ENCODE peak calls at places on chromosomes 4 and X, in eight cellular contexts. One of them, this sample, is unnamed.

GRCh38 chr4:23114538-23114937 is 421.8 kb downstream of the GBA3 start:
- DNase-seq in GM20000: no peak
- DNase-seq in glutamatergic neuron: no peak
- DNase-seq in dorsolateral prefrontal cortex: no peak
- DNase-seq in activated B cell treated with CpG ODN at 0.5 μM for 24 hours: no peak
- DNase-seq in heart left ventricle: no peak
- DNase-seq in psoas muscle: no peak
- DNase-seq in astrocyte of the spinal cord: peak
- DNase-seq in this sample: no peak

GRCh38 chr4:41318839-41319530 is 62.3 kb downstream of the UCHL1 start:
- DNase-seq in astrocyte of the spinal cord: no peak
- DNase-seq in GM20000: no peak
- DNase-seq in psoas muscle: no peak
- DNase-seq in heart left ventricle: peak
- DNase-seq in glutamatergic neuron: no peak
- DNase-seq in dorsolateral prefrontal cortex: no peak
- DNase-seq in activated B cell treated with CpG ODN at 0.5 μM for 24 hours: no peak
- DNase-seq in this sample: no peak

GRCh38 chr4:4394644-4395043 is 7.7 kb downstream of the NSG1 start:
- DNase-seq in activated B cell treated with CpG ODN at 0.5 μM for 24 hours: no peak
- DNase-seq in glutamatergic neuron: no peak
- DNase-seq in GM20000: no peak
- DNase-seq in psoas muscle: no peak
- DNase-seq in astrocyte of the spinal cord: peak
- DNase-seq in heart left ventricle: peak
- DNase-seq in dorsolateral prefrontal cortex: no peak
- DNase-seq in this sample: no peak

GRCh38 chr4:113445286-113445685 is 316.3 kb downstream of the CAMK2D start:
- DNase-seq in GM20000: no peak
- DNase-seq in psoas muscle: peak
- DNase-seq in heart left ventricle: peak
- DNase-seq in glutamatergic neuron: no peak
- DNase-seq in activated B cell treated with CpG ODN at 0.5 μM for 24 hours: no peak
- DNase-seq in astrocyte of the spinal cord: peak
- DNase-seq in dorsolateral prefrontal cortex: no peak
- DNase-seq in this sample: no peak

GRCh38 chrX:69218407-69218806 is 53.2 kb upstream of the PJA1 start:
- DNase-seq in GM20000: no peak
- DNase-seq in astrocyte of the spinal cord: no peak
- DNase-seq in dorsolateral prefrontal cortex: no peak
- DNase-seq in psoas muscle: no peak
- DNase-seq in activated B cell treated with CpG ODN at 0.5 μM for 24 hours: no peak
- DNase-seq in glutamatergic neuron: no peak
- DNase-seq in heart left ventricle: no peak
- DNase-seq in this sample: no peak

GRCh38 chr4:138162259-138162658 is 79.9 kb downstream of the SLC7A11 start:
- DNase-seq in glutamatergic neuron: no peak
- DNase-seq in astrocyte of the spinal cord: no peak
- DNase-seq in dorsolateral prefrontal cortex: no peak
- DNase-seq in psoas muscle: no peak
- DNase-seq in GM20000: no peak
- DNase-seq in heart left ventricle: no peak
- DNase-seq in activated B cell treated with CpG ODN at 0.5 μM for 24 hours: no peak
- DNase-seq in this sample: no peak

GRCh38 chrX:1308476-1308875 is 28.1 kb upstream of the IL3RA start:
- DNase-seq in glutamatergic neuron: no peak
- DNase-seq in GM20000: no peak
- DNase-seq in psoas muscle: no peak
- DNase-seq in heart left ventricle: no peak
- DNase-seq in dorsolateral prefrontal cortex: no peak
- DNase-seq in astrocyte of the spinal cord: no peak
- DNase-seq in activated B cell treated with CpG ODN at 0.5 μM for 24 hours: no peak
- DNase-seq in this sample: no peak

GRCh38 chr4:140557831-140558435 is 10.8 kb downstream of the UCP1 start:
- DNase-seq in psoas muscle: no peak
- DNase-seq in astrocyte of the spinal cord: no peak
- DNase-seq in GM20000: no peak
- DNase-seq in activated B cell treated with CpG ODN at 0.5 μM for 24 hours: no peak
- DNase-seq in glutamatergic neuron: no peak
- DNase-seq in dorsolateral prefrontal cortex: no peak
- DNase-seq in heart left ventricle: no peak
- DNase-seq in this sample: no peak

GRCh38 chr4:77202491-77202890 is 45.5 kb downstream of the CCNG2 start:
- DNase-seq in psoas muscle: no peak
- DNase-seq in GM20000: no peak
- DNase-seq in astrocyte of the spinal cord: no peak
- DNase-seq in dorsolateral prefrontal cortex: no peak
- DNase-seq in heart left ventricle: no peak
- DNase-seq in activated B cell treated with CpG ODN at 0.5 μM for 24 hours: no peak
- DNase-seq in glutamatergic neuron: no peak
- DNase-seq in this sample: no peak

GRCh38 chr4:16827762-16828724 is 70.4 kb downstream of the LDB2 start:
- DNase-seq in astrocyte of the spinal cord: no peak
- DNase-seq in activated B cell treated with CpG ODN at 0.5 μM for 24 hours: no peak
- DNase-seq in dorsolateral prefrontal cortex: no peak
- DNase-seq in glutamatergic neuron: no peak
- DNase-seq in GM20000: no peak
- DNase-seq in heart left ventricle: peak
- DNase-seq in psoas muscle: no peak
- DNase-seq in this sample: no peak

GRCh38 chrX:12210921-12211320 is 72.6 kb downstream of the FRMPD4 start:
- DNase-seq in heart left ventricle: no peak
- DNase-seq in glutamatergic neuron: no peak
- DNase-seq in dorsolateral prefrontal cortex: no peak
- DNase-seq in psoas muscle: no peak
- DNase-seq in astrocyte of the spinal cord: peak
- DNase-seq in activated B cell treated with CpG ODN at 0.5 μM for 24 hours: no peak
- DNase-seq in GM20000: no peak
- DNase-seq in this sample: no peak

DNA sequence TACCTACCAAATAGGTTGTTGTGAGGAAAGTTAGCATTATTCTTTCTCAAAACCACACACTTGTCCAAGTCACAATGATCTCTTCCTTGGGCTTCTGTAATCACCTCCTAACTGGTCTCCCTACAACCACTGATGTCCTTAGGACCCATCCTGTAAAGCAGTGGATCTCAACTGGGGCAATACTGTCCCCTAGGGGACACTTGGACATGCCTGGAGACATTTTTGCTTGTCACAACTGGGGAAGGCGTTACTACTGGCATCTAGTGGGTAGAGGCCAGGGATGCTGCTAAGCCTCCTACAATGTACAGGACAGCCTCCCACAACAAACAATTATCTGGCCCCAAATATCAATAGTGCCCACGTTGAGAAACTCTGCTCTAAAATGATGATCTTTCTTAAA is 118.7 kb upstream of the AP1S2 start:
- DNase-seq in glutamatergic neuron: no peak
- DNase-seq in psoas muscle: no peak
- DNase-seq in heart left ventricle: no peak
- DNase-seq in astrocyte of the spinal cord: peak
- DNase-seq in dorsolateral prefrontal cortex: no peak
- DNase-seq in GM20000: peak
- DNase-seq in activated B cell treated with CpG ODN at 0.5 μM for 24 hours: no peak
- DNase-seq in this sample: no peak
- TF ChIP-seq CTCF in glutamatergic neuron: no peak
- TF ChIP-seq CTCF in psoas muscle: peak
- TF ChIP-seq CTCF in heart left ventricle: peak
- TF ChIP-seq CTCF in astrocyte of the spinal cord: peak
- TF ChIP-seq CTCF in dorsolateral prefrontal cortex: peak
- TF ChIP-seq CTCF in GM20000: no peak
- TF ChIP-seq CTCF in activated B cell treated with CpG ODN at 0.5 μM for 24 hours: no peak
- TF ChIP-seq CTCF in this sample: peak

GRCh38 chr4:88573995-88574394 is 18.3 kb upstream of the HERC3 start:
- DNase-seq in heart left ventricle: no peak
- DNase-seq in activated B cell treated with CpG ODN at 0.5 μM for 24 hours: no peak
- DNase-seq in dorsolateral prefrontal cortex: no peak
- DNase-seq in astrocyte of the spinal cord: peak
- DNase-seq in glutamatergic neuron: no peak
- DNase-seq in GM20000: no peak
- DNase-seq in psoas muscle: no peak
- DNase-seq in this sample: no peak
- TF ChIP-seq CTCF in heart left ventricle: peak
- TF ChIP-seq CTCF in activated B cell treated with CpG ODN at 0.5 μM for 24 hours: no peak
- TF ChIP-seq CTCF in dorsolateral prefrontal cortex: no peak
- TF ChIP-seq CTCF in astrocyte of the spinal cord: peak
- TF ChIP-seq CTCF in glutamatergic neuron: no peak
- TF ChIP-seq CTCF in GM20000: no peak
- TF ChIP-seq CTCF in psoas muscle: no peak
- TF ChIP-seq CTCF in this sample: peak

DNA sequence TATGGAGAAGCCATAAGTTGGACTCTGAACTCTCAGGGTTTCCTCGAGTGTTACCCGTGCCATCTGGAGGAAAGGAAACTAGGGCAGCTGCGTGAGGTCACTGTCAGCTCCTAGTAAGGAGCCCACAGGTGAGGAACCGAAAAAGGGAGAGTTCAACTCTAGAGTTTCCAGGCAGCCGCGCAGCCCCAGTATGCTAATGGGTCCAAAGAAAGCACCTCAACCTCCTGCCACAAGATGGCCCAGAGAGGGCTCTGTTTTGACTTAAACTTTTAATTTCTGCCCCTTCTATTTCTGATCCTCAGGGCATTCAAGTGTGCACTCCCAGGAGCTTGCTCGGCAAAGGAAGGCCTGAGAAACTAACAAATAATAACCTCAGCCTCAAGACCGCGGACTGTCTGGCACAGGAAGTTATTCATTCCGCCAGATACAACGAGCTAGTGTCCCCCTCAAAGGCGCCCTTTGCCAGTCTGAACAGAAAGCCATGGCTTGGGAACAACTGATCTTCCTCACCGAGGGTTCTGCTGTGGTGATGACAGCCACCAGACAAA is 13.9 kb downstream of the SCARB2 start:
- DNase-seq in GM20000: peak
- DNase-seq in astrocyte of the spinal cord: peak
- DNase-seq in heart left ventricle: no peak
- DNase-seq in psoas muscle: no peak
- DNase-seq in dorsolateral prefrontal cortex: peak
- DNase-seq in glutamatergic neuron: no peak
- DNase-seq in activated B cell treated with CpG ODN at 0.5 μM for 24 hours: peak
- DNase-seq in this sample: no peak
- TF ChIP-seq CTCF in GM20000: peak
- TF ChIP-seq CTCF in astrocyte of the spinal cord: no peak
- TF ChIP-seq CTCF in heart left ventricle: no peak
- TF ChIP-seq CTCF in psoas muscle: no peak
- TF ChIP-seq CTCF in dorsolateral prefrontal cortex: peak
- TF ChIP-seq CTCF in glutamatergic neuron: no peak
- TF ChIP-seq CTCF in activated B cell treated with CpG ODN at 0.5 μM for 24 hours: no peak
- TF ChIP-seq CTCF in this sample: no peak

DNA sequence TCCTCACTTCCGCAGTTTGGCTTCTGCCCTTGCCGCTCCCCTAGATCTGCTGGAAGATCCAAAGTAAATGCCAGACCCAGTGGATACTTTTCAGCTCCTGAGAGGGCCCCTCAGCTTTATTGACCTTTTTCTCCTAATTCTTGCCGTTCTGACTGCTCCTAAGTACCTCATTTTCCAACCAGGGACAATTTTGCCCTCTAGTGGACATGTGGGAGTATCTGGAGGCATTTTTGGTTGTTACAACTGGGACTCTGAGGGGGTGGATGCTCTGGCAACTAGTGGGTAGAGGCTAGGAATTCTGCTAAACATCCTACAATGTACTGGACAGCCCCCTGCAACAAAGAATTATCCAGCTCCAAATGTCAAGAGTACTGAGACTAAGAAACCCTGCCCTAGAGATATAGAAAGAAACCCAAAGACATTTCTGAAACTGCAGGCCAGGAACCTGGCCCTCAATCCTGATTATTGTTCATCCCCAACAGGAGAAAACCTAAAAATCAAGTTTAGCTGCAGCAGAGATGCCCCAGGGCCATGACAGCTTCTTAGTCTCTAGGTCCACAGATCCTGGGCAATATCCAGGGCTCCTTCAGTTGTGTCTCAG is 3.4 kb downstream of the TEX13B start:
- DNase-seq in activated B cell treated with CpG ODN at 0.5 μM for 24 hours: no peak
- DNase-seq in psoas muscle: no peak
- DNase-seq in glutamatergic neuron: no peak
- DNase-seq in GM20000: no peak
- DNase-seq in astrocyte of the spinal cord: peak
- DNase-seq in dorsolateral prefrontal cortex: no peak
- DNase-seq in heart left ventricle: no peak
- DNase-seq in this sample: no peak
- TF ChIP-seq CTCF in activated B cell treated with CpG ODN at 0.5 μM for 24 hours: no peak
- TF ChIP-seq CTCF in psoas muscle: peak
- TF ChIP-seq CTCF in glutamatergic neuron: peak
- TF ChIP-seq CTCF in GM20000: no peak
- TF ChIP-seq CTCF in astrocyte of the spinal cord: peak
- TF ChIP-seq CTCF in dorsolateral prefrontal cortex: peak
- TF ChIP-seq CTCF in heart left ventricle: peak
- TF ChIP-seq CTCF in this sample: peak

GRCh38 chrX:140661657-140662056 is 47.9 kb upstream of the LINC00632 start:
- DNase-seq in GM20000: no peak
- DNase-seq in heart left ventricle: no peak
- DNase-seq in dorsolateral prefrontal cortex: no peak
- DNase-seq in activated B cell treated with CpG ODN at 0.5 μM for 24 hours: no peak
- DNase-seq in astrocyte of the spinal cord: peak
- DNase-seq in glutamatergic neuron: no peak
- DNase-seq in psoas muscle: no peak
- DNase-seq in this sample: no peak

GRCh38 chrX:140664939-140665338 is 44.6 kb upstream of the LINC00632 start:
- DNase-seq in GM20000: no peak
- DNase-seq in astrocyte of the spinal cord: peak
- DNase-seq in dorsolateral prefrontal cortex: no peak
- DNase-seq in psoas muscle: no peak
- DNase-seq in activated B cell treated with CpG ODN at 0.5 μM for 24 hours: no peak
- DNase-seq in heart left ventricle: no peak
- DNase-seq in glutamatergic neuron: no peak
- DNase-seq in this sample: no peak
- TF ChIP-seq CTCF in GM20000: no peak
- TF ChIP-seq CTCF in astrocyte of the spinal cord: no peak
- TF ChIP-seq CTCF in dorsolateral prefrontal cortex: peak
- TF ChIP-seq CTCF in psoas muscle: peak
- TF ChIP-seq CTCF in activated B cell treated with CpG ODN at 0.5 μM for 24 hours: no peak
- TF ChIP-seq CTCF in heart left ventricle: peak
- TF ChIP-seq CTCF in glutamatergic neuron: peak
- TF ChIP-seq CTCF in this sample: peak

DNA sequence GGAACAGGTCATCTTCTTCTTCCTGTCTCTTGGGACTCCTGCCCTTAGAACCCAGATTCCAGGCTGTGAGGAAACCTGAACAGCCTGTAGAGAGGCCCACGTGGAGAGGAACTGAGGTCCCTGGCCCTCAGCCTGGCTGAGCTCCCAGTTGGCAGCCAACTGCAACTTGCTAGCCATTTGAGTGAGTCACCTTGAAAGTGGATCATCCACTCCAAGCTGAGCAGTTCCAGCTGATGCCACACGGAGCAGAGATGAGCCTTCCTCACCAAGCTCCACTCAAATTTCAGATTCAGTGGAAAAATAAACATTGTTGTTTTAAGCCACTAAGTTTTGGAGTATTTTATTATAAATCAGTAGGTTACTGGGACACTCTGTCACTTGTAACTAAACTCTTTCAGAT is 392.5 kb downstream of the BCOR start:
- DNase-seq in GM20000: no peak
- DNase-seq in heart left ventricle: peak
- DNase-seq in activated B cell treated with CpG ODN at 0.5 μM for 24 hours: no peak
- DNase-seq in dorsolateral prefrontal cortex: peak
- DNase-seq in glutamatergic neuron: no peak
- DNase-seq in psoas muscle: peak
- DNase-seq in astrocyte of the spinal cord: peak
- DNase-seq in this sample: no peak
- TF ChIP-seq CTCF in GM20000: no peak
- TF ChIP-seq CTCF in heart left ventricle: peak
- TF ChIP-seq CTCF in activated B cell treated with CpG ODN at 0.5 μM for 24 hours: no peak
- TF ChIP-seq CTCF in dorsolateral prefrontal cortex: peak
- TF ChIP-seq CTCF in glutamatergic neuron: no peak
- TF ChIP-seq CTCF in psoas muscle: peak
- TF ChIP-seq CTCF in astrocyte of the spinal cord: peak
- TF ChIP-seq CTCF in this sample: peak

GRCh38 chrX:2614911-2615310 is 76.2 kb upstream of the CD99 start:
- DNase-seq in dorsolateral prefrontal cortex: no peak
- DNase-seq in psoas muscle: no peak
- DNase-seq in activated B cell treated with CpG ODN at 0.5 μM for 24 hours: no peak
- DNase-seq in astrocyte of the spinal cord: peak
- DNase-seq in GM20000: no peak
- DNase-seq in heart left ventricle: no peak
- DNase-seq in glutamatergic neuron: no peak
- DNase-seq in this sample: no peak
- TF ChIP-seq CTCF in dorsolateral prefrontal cortex: no peak
- TF ChIP-seq CTCF in psoas muscle: no peak
- TF ChIP-seq CTCF in activated B cell treated with CpG ODN at 0.5 μM for 24 hours: no peak
- TF ChIP-seq CTCF in astrocyte of the spinal cord: peak
- TF ChIP-seq CTCF in GM20000: no peak
- TF ChIP-seq CTCF in heart left ventricle: peak
- TF ChIP-seq CTCF in glutamatergic neuron: no peak
- TF ChIP-seq CTCF in this sample: peak

This sample was measured in progenitor cell of endocrine pancreas.